ENCODE peak calls at places on chromosomes 2 and 18, in five cellular contexts. D is brain microvascular endothelial cell, Q is A673, A is esophagus squamous epithelium, M is psoas muscle. U is an unnamed sample.

GRCh38 chr18:42730272-42730671 is 385.2 kb downstream of the RIT2 start:
- DNase-seq in M (no peak), D (no peak), Q (no peak), A (no peak), U (no peak)

GRCh38 chr2:23556929-23557328 is 171.9 kb downstream of the KLHL29 start:
- DNase-seq in A (no peak), D (no peak), Q (no peak), M (no peak), U (no peak)

GRCh38 chr2:1415501-1415900 is 2.2 kb downstream of the TPO start:
- DNase-seq in D (no peak), A (no peak), Q (no peak), M (no peak), U (no peak)

GRCh38 chr2:59881214-59881613 is 672.2 kb downstream of the BCL11A start:
- DNase-seq in A (no peak), D (no peak), Q (no peak), M (no peak), U (no peak)

GRCh38 chr2:120237491-120237902 is 14.3 kb upstream of the TMEM185B start:
- DNase-seq in A (no peak), D (peak), Q (no peak), M (no peak), U (no peak)

GRCh38 chr18:23618862-23619387 is 32.6 kb upstream of the NPC1 start:
- DNase-seq in M (no peak), D (no peak), A (no peak), Q (no peak), U (peak)

GRCh38 chr2:238722883-238723282 is 125.0 kb upstream of the TWIST2 start:
- DNase-seq in M (no peak), D (no peak), A (no peak), Q (no peak), U (no peak)

GRCh38 chr2:230878599-230878965 is 13.8 kb downstream of the ITM2C start:
- DNase-seq in A (no peak), M (no peak), Q (no peak), D (no peak), U (no peak)

GRCh38 chr2:96809951-96810782 is 5.9 kb upstream of the CNNM3 start:
- DNase-seq in D (no peak), Q (no peak), M (no peak), A (no peak), U (no peak)

GRCh38 chr18:63578357-63578958 is 8.7 kb upstream of the SERPINB13 start:
- DNase-seq in A (no peak), D (peak), Q (peak), M (no peak), U (no peak)

GRCh38 chr18:60493066-60493465 is 120.5 kb upstream of the MC4R start:
- DNase-seq in A (no peak), Q (no peak), D (no peak), M (no peak), U (no peak)

GRCh38 chr2:203992496-203992895 is 55.9 kb downstream of the ICOS start:
- DNase-seq in M (no peak), Q (no peak), A (no peak), D (no peak), U (no peak)

GRCh38 chr18:22734812-22735627 is 198.1 kb upstream of the RBBP8 start:
- DNase-seq in Q (no peak), M (peak), A (no peak), D (peak), U (no peak)

GRCh38 chr2:54878182-54878581 is 154.7 kb downstream of the EML6 start:
- DNase-seq in M (no peak), A (no peak), D (no peak), Q (no peak), U (no peak)

GRCh38 chr18:13608791-13609552 is 117.4 kb downstream of the FAM210A start:
- DNase-seq in A (no peak), D (no peak), M (no peak), Q (no peak), U (no peak)

GRCh38 chr2:24111407-24111861 is 11.7 kb downstream of the PFN4 start:
- DNase-seq in D (peak), A (no peak), M (no peak), Q (no peak), U (no peak)

GRCh38 chr2:220682616-220683015 is 889.5 kb downstream of the EPHA4 start:
- DNase-seq in D (no peak), M (no peak), A (no peak), Q (no peak), U (no peak)

GRCh38 chr2:34159891-34160290 is 560.8 kb upstream of the FAM98A start:
- DNase-seq in Q (no peak), D (no peak), A (no peak), M (no peak), U (no peak)

GRCh38 chr2:32168513-32168912 is 2.8 kb downstream of the SLC30A6 start:
- DNase-seq in M (no peak), Q (no peak), A (no peak), D (no peak), U (no peak)

GRCh38 chr2:173124441-173124840 is 48.8 kb downstream of the MAP3K20 start:
- DNase-seq in Q (peak), M (no peak), A (no peak), D (no peak), U (no peak)

GRCh38 chr2:111671426-111672150 is 212.4 kb downstream of the ANAPC1 start:
- DNase-seq in A (no peak), Q (no peak), D (peak), M (peak), U (no peak)

GRCh38 chr2:214378455-214379103 is 32.3 kb upstream of the VWC2L start:
- DNase-seq in A (no peak), M (no peak), Q (no peak), D (no peak), U (no peak)

GRCh38 chr2:43407826-43408783 is 181.7 kb upstream of the ZFP36L2 start:
- DNase-seq in M (no peak), A (no peak), D (no peak), Q (peak), U (no peak)

GRCh38 chr2:217922101-217923006 is 80.4 kb downstream of the TNS1 start:
- DNase-seq in M (peak), Q (no peak), D (no peak), A (no peak), U (peak)

GRCh38 chr2:68251855-68252406 is 401 bp downstream of the PPP3R1 start:
- DNase-seq in D (no peak), Q (no peak), A (no peak), M (peak), U (peak)

GRCh38 chr2:109058802-109059201 is 69.8 kb upstream of the EDAR start:
- DNase-seq in D (no peak), Q (no peak), A (no peak), M (no peak), U (no peak)

GRCh38 chr2:166417669-166418068 is 41.9 kb upstream of the SCN9A start:
- DNase-seq in Q (peak), M (no peak), A (no peak), D (peak), U (no peak)

GRCh38 chr2:237675326-237675725 is 47.9 kb downstream of the LRRFIP1 start:
- DNase-seq in Q (no peak), D (no peak), A (no peak), M (no peak), U (no peak)
- TF ChIP-seq CTCF in Q (no peak), D (no peak), A (no peak), M (no peak), U (no peak)

GRCh38 chr2:127528487-127528886 is 2.2 kb upstream of the IWS1 start:
- DNase-seq in A (no peak), Q (peak), D (no peak), M (no peak), U (no peak)

GRCh38 chr2:127525692-127526141 is 572 bp downstream of the IWS1 start:
- DNase-seq in A (no peak), Q (no peak), M (no peak), D (peak), U (no peak)

GRCh38 chr2:127523269-127523930 is 2.9 kb downstream of the IWS1 start:
- DNase-seq in D (no peak), Q (no peak), A (no peak), M (no peak), U (no peak)

GRCh38 chr2:127526940-127527804 is 883 bp upstream of the IWS1 start:
- DNase-seq in M (no peak), D (no peak), A (no peak), Q (no peak), U (no peak)

DNA sequence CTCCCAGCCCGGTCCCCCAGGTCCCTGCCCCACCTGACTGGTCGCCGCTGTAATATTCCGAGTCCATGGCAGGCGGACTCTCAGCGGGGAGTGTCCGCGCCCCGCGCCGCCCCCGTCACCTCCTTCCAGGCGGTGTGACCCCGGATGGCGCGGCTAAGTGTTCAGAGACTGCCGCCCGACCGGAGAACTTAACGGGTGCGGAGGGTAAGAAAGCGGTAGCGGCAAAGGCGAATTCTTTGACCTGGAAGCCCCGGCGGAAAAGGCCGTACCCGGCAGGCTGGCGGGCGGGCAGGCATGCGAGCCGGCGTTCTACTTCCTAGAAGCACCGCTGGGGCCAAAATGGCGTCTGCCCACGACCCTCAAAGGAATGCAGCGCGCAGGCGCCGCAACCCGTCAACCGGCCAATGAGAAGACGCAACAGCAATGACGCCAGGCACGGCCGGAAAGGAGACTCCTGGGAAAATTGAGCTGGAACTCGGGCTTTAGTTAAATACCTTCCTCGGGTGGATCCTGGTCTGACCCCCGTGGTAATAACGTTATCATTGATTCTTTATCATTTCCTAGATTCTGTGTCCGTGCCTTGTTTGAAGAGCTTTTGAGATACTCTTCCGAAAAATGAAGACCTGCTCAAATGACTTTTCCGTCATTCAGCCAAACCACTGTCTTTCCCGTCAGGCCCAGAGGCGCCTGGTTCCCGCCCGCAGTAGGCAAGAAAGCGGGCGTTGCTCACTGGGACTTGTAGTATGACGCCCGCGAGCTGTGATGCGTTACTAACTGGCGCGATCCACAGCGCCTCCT is at the start of gene IWS1:
- DNase-seq in M (peak), A (peak), D (peak), Q (peak), U (peak)
- TF ChIP-seq CTCF in M (peak), A (peak), D (peak), Q (no peak), U (peak)

GRCh38 chr18:686339-687111 is 25.9 kb downstream of the ENOSF1 start:
- DNase-seq in M (no peak), Q (no peak), D (no peak), A (no peak), U (no peak)
- TF ChIP-seq CTCF in M (no peak), Q (peak), D (peak), A (no peak), U (no peak)

GRCh38 chr2:207767461-207768167 is 2.1 kb downstream of the FZD5 start:
- DNase-seq in A (no peak), D (no peak), M (peak), Q (peak), U (peak)
- TF ChIP-seq CTCF in A (no peak), D (peak), M (peak), Q (peak), U (peak)

GRCh38 chr2:208392300-208392699 is 14.3 kb upstream of the PTH2R start:
- DNase-seq in M (no peak), Q (peak), A (no peak), D (no peak), U (no peak)
- TF ChIP-seq CTCF in M (no peak), Q (peak), A (no peak), D (peak), U (no peak)

GRCh38 chr2:119010336-119010735 is 68.3 kb downstream of the MARCO start:
- DNase-seq in D (no peak), Q (no peak), A (no peak), M (no peak), U (no peak)

GRCh38 chr2:119011910-119012209 is 69.9 kb downstream of the MARCO start:
- DNase-seq in M (no peak), A (no peak), Q (no peak), D (no peak), U (no peak)

GRCh38 chr2:119009110-119009509 is 67.1 kb downstream of the MARCO start:
- DNase-seq in A (no peak), Q (no peak), D (no peak), M (no peak), U (no peak)

GRCh38 chr2:119012345-119013301 is 70.6 kb downstream of the MARCO start:
- DNase-seq in M (no peak), D (no peak), Q (no peak), A (no peak), U (no peak)

GRCh38 chr2:119011162-119011909 is 69.3 kb downstream of the MARCO start:
- DNase-seq in D (peak), A (no peak), M (peak), Q (peak), U (peak)
- TF ChIP-seq CTCF in D (peak), A (peak), M (peak), Q (peak), U (peak)

DNA sequence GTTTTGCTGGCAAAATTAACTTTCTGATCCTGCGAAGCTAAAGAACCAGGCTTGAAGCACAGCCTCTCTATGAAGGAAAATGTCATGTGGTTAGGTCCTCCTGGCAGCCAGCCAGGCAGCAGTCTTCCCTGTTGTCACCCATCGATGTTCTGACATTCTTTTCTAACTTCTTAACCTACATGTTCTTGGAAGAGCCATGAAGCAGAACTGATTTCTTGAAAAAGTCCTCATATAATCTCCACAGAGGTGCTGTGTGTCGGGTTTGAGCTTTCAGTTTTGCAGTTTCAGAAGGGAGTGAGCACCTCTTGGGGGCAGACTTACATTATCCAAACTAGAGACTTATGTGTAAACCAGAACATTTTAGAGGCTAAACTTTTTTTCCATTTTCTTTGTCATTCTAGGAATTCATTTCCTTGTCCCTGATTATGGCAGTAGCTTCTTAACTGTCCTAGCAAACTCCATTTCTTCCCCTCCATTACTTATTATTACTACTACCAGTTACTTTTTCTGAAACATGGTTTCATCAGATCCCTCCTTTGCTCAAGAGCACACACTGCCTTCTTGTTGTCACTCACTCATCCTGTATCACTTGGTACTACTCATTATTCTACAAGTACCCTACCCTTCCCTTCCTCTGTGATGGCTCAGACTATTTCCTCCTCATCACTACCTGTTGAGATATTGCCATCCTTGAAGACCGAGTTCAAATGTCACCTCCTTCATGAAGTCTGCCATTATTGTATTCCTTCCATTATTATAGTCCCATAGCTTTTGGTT is 31.1 kb downstream of the DOK1 start:
- DNase-seq in A (no peak), D (no peak), Q (peak), M (no peak), U (no peak)
- TF ChIP-seq CTCF in A (no peak), D (peak), Q (peak), M (no peak), U (no peak)

GRCh38 chr2:191013876-191014652 is at the start of gene STAT1:
- DNase-seq in D (peak), Q (peak), M (peak), A (peak), U (peak)
- TF ChIP-seq CTCF in D (no peak), Q (no peak), M (no peak), A (peak), U (no peak)

DNA sequence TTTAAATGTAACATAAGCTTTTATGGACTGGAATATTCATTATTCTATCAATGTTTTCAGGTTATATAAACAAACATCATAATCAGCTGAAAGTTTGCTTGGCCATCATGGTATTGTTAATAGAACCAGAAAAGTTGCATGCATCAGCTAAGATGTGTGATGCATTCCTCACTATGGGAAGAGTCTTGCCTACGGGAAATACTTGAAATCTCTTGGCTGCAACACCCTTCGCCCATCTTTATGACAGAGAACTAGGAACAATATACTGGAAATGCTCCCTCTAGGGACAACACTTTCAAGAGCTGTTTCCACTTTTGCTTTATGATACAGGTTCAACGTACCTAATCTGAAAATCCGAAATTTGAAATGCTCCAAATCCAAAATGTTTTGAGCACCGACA is 1390.8 kb downstream of the DPP10 start:
- DNase-seq in M (no peak), D (no peak), Q (no peak), A (no peak), U (no peak)
- TF ChIP-seq CTCF in M (no peak), D (no peak), Q (no peak), A (no peak), U (no peak)

GRCh38 chr2:56191617-56192016 is 7.8 kb downstream of the CCDC85A start:
- DNase-seq in M (no peak), Q (peak), A (no peak), D (no peak), U (no peak)
- TF ChIP-seq CTCF in M (peak), Q (peak), A (no peak), D (peak), U (no peak)